ENCODE peak calls at places on chromosomes 1 and 21, in six cellular contexts. U is esophagus squamous epithelium; V is heart left ventricle; W is brain microvascular endothelial cell; Z is effector memory CD4-positive, alpha-beta T cell; H is pancreas. E is an unnamed sample.

GRCh38 chr21:38088916-38089762 is 167.7 kb upstream of the KCNJ15 start:
- DNase-seq in U (no peak), V (no peak), W (no peak), Z (no peak), H (no peak), E (no peak)

GRCh38 chr1:89464008-89464407 is 60.6 kb upstream of the LRRC8B start:
- DNase-seq in U (no peak), V (no peak), W (no peak), Z (no peak), H (no peak), E (no peak)

GRCh38 chr1:62613325-62613727 is 16.0 kb downstream of the ANGPTL3 start:
- DNase-seq in U (no peak), V (no peak), W (no peak), Z (no peak), H (no peak), E (no peak)

GRCh38 chr1:93694833-93695232 is 13.2 kb upstream of the BCAR3 start:
- DNase-seq in U (no peak), V (no peak), W (no peak), Z (no peak), H (no peak), E (no peak)

GRCh38 chr1:177925006-177925405 is 44.9 kb downstream of the SEC16B start:
- DNase-seq in U (no peak), V (no peak), W (no peak), Z (no peak), H (no peak), E (no peak)

GRCh38 chr1:88892146-88892877 is 945 bp upstream of the GTF2B start:
- DNase-seq in U (no peak), V (no peak), W (peak; percentile 31), Z (no peak), H (no peak), E (no peak)

GRCh38 chr1:119160435-119160834 is 20.0 kb upstream of the WARS2 start:
- DNase-seq in U (no peak), V (no peak), W (no peak), Z (no peak), H (no peak), E (no peak)

GRCh38 chr1:17279001-17279830 is 28.8 kb upstream of the PADI4 start:
- DNase-seq in U (no peak), V (no peak), W (no peak), Z (no peak), H (peak; percentile 79), E (no peak)

GRCh38 chr1:234214911-234215892 is 158.1 kb upstream of the COA6 start:
- DNase-seq in U (no peak), V (no peak), W (no peak), Z (no peak), H (peak; percentile 85), E (no peak)

GRCh38 chr1:91803847-91804545 is 82.0 kb downstream of the TGFBR3 start:
- DNase-seq in U (no peak), V (no peak), W (no peak), Z (peak; percentile 73), H (no peak), E (no peak)

GRCh38 chr1:23913212-23913880 is at the start of gene CNR2:
- DNase-seq in U (peak; percentile 21), V (no peak), W (no peak), Z (no peak), H (no peak), E (no peak)

GRCh38 chr1:163928080-163928479 is 606.3 kb downstream of the NUF2 start:
- DNase-seq in U (no peak), V (peak; percentile 8), W (no peak), Z (no peak), H (no peak), E (no peak)

GRCh38 chr1:46532498-46533178 is 18.8 kb downstream of the KNCN start:
- DNase-seq in U (no peak), V (peak; percentile 62), W (no peak), Z (peak; percentile 28), H (peak; percentile 89), E (no peak)

GRCh38 chr1:151853411-151853930 is at the start of gene THEM5:
- DNase-seq in U (no peak), V (no peak), W (no peak), Z (no peak), H (no peak), E (no peak)

GRCh38 chr1:186094170-186094569 is 280.9 kb downstream of the TPR start:
- DNase-seq in U (no peak), V (no peak), W (peak; percentile 36), Z (no peak), H (no peak), E (no peak)

GRCh38 chr1:230382060-230382491 is 44.1 kb downstream of the PGBD5 start:
- DNase-seq in U (no peak), V (no peak), W (no peak), Z (no peak), H (no peak), E (no peak)

GRCh38 chr1:15985611-15986272 is 9.8 kb upstream of the ZBTB17 start:
- DNase-seq in U (no peak), V (no peak), W (no peak), Z (no peak), H (no peak), E (no peak)

GRCh38 chr1:206703647-206704046 is 18.9 kb downstream of the MAPKAPK2 start:
- DNase-seq in U (no peak), V (no peak), W (no peak), Z (peak; percentile 69), H (no peak), E (no peak)

GRCh38 chr1:54851406-54851805 is 35.6 kb downstream of the DHCR24 start:
- DNase-seq in U (no peak), V (no peak), W (no peak), Z (no peak), H (no peak), E (no peak)

GRCh38 chr1:54851928-54852524 is 35.0 kb downstream of the DHCR24 start:
- DNase-seq in U (no peak), V (no peak), W (no peak), Z (no peak), H (no peak), E (no peak)

GRCh38 chr1:54849219-54850081 is 37.5 kb downstream of the DHCR24 start:
- DNase-seq in U (no peak), V (no peak), W (no peak), Z (no peak), H (no peak), E (no peak)

GRCh38 chr1:54850737-54851136 is 36.3 kb downstream of the DHCR24 start:
- DNase-seq in U (no peak), V (no peak), W (peak; percentile 91), Z (no peak), H (no peak), E (no peak)

GRCh38 chr1:54850082-54850730 is 36.8 kb downstream of the DHCR24 start:
- DNase-seq in U (no peak), V (no peak), W (no peak), Z (no peak), H (no peak), E (no peak)
- H3K27ac ChIP-seq in U (peak overlapping the region; percentile 77), V (no peak overlapping the region), W (peak overlapping the region; percentile 75), Z (no peak overlapping the region), H (no peak overlapping the region), E (no peak overlapping the region)

GRCh38 chr1:14135070-14135469 is 435.1 kb downstream of the PRDM2 start:
- DNase-seq in U (no peak), V (no peak), W (no peak), Z (no peak), H (no peak), E (no peak)

GRCh38 chr1:14136881-14137280 is 436.9 kb downstream of the PRDM2 start:
- DNase-seq in U (no peak), V (no peak), W (no peak), Z (no peak), H (no peak), E (no peak)

GRCh38 chr1:14138135-14138506 is 438.1 kb downstream of the PRDM2 start:
- DNase-seq in U (no peak), V (no peak), W (no peak), Z (no peak), H (no peak), E (no peak)

GRCh38 chr1:14137411-14138134 is 437.6 kb downstream of the PRDM2 start:
- DNase-seq in U (no peak), V (no peak), W (no peak), Z (no peak), H (no peak), E (no peak)

DNA sequence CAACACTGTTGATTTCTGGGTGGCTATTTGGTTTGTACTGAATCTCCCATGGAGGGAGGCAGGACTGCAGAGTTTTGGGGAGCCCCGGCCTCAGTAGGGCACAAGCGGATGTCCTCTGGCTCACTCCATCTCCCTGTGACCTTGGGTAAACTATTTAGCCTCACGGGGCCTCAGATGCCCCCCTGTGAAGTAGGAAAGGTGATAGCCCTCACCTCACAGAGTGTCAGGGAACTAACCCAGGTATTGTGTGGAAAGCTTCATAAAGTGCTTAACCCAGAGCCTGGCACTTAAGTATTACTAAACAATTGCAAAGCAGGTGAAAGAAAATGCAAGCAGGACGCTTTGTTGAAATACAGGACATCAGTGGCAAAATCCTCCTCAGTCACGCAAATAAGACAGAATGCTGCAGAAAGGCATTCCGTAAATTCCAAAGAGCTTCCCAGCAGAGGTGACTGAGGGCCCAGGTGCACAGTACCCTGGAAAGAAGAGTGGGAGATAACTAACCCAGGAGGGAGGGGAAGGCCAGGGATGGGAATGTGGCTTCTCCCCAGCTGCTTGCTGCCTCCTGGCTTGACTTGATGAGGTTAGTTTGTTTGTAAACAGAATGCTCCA is 436.3 kb downstream of the PRDM2 start:
- DNase-seq in U (no peak), V (no peak), W (no peak), Z (no peak), H (no peak), E (no peak)
- H3K27ac ChIP-seq in U (peak overlapping the region; percentile 79), V (no peak overlapping the region), W (no peak overlapping the region), Z (no peak overlapping the region), H (no peak overlapping the region), E (no peak overlapping the region)

DNA sequence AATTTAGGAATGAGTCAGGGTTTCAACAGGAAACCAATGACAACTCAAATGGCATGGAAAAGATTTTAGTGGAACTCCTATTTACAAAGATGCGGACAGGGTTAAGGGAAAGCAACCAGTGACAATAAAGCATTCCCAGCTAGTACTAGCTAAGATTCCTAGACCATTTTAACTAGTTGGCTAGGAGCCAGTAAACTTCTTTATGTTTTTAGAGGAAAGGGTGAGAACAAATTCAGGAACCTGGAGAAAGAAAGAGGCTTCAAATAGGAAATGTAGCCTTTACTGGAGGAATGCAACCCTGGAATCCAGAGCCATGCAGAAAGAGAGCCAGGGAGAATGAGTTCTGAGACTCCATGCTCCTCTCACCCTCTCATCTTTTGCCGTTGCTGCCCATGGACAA is 416.6 kb downstream of the KCTD3 start:
- DNase-seq in U (no peak), V (no peak), W (no peak), Z (no peak), H (no peak), E (no peak)
- H3K27ac ChIP-seq in U (no peak overlapping the region), V (no peak overlapping the region), W (no peak overlapping the region), Z (no peak overlapping the region), H (no peak overlapping the region), E (no peak overlapping the region)

GRCh38 chr1:160623860-160624259 is 23.0 kb downstream of the SLAMF1 start:
- DNase-seq in U (no peak), V (no peak), W (no peak), Z (no peak), H (no peak), E (no peak)

GRCh38 chr1:160626560-160627342 is 20.1 kb downstream of the SLAMF1 start:
- DNase-seq in U (no peak), V (no peak), W (no peak), Z (no peak), H (no peak), E (no peak)

GRCh38 chr1:160625725-160626498 is 20.9 kb downstream of the SLAMF1 start:
- DNase-seq in U (no peak), V (no peak), W (no peak), Z (peak; percentile 45), H (no peak), E (no peak)

GRCh38 chr1:160624464-160624863 is 22.4 kb downstream of the SLAMF1 start:
- DNase-seq in U (no peak), V (no peak), W (no peak), Z (no peak), H (no peak), E (no peak)

GRCh38 chr1:160625321-160625720 is 21.5 kb downstream of the SLAMF1 start:
- DNase-seq in U (no peak), V (no peak), W (no peak), Z (no peak), H (no peak), E (no peak)
- H3K27ac ChIP-seq in U (no peak overlapping the region), V (no peak overlapping the region), W (no peak overlapping the region), Z (peak overlapping the region; percentile 92), H (no peak overlapping the region), E (no peak overlapping the region)